ENCODE peak calls at places on chromosomes 6 and 20, in eight cellular contexts. L is H7, B is A549, K is fibroblast of lung, Q is choroid plexus epithelial cell, C is pancreas, M is brain microvascular endothelial cell, Z is SJSA1. I is an unnamed sample.

GRCh38 chr6:18507561-18507960 is 120.4 kb downstream of the RNF144B start:
- DNase-seq in C (no peak), M (no peak), Z (no peak), L (no peak), B (no peak), K (peak), Q (peak), I (no peak)

GRCh38 chr20:10115021-10115420 is 80.2 kb downstream of the ANKEF1 start:
- DNase-seq in L (no peak), Q (peak), C (no peak), Z (peak), M (peak), K (peak), B (no peak), I (no peak)

GRCh38 chr20:2559641-2560040 is 23.3 kb downstream of the TMC2 start:
- DNase-seq in B (no peak), M (no peak), Z (no peak), K (no peak), L (peak), Q (no peak), C (no peak), I (no peak)

GRCh38 chr20:39190666-39191570 is 228.8 kb downstream of the DHX35 start:
- DNase-seq in M (peak), K (no peak), C (no peak), B (peak), L (no peak), Q (no peak), Z (peak), I (no peak)

GRCh38 chr6:106446287-106446885 is 85.9 kb downstream of the CRYBG1 start:
- DNase-seq in K (peak), Z (no peak), Q (peak), B (peak), M (no peak), C (no peak), L (no peak), I (no peak)

GRCh38 chr6:31453259-31453658 is 44.7 kb upstream of the MICB start:
- DNase-seq in Z (no peak), Q (no peak), L (no peak), K (no peak), B (no peak), C (no peak), M (no peak), I (no peak)

GRCh38 chr6:137657351-137657911 is 163.2 kb upstream of the OLIG3 start:
- DNase-seq in B (no peak), Q (no peak), M (no peak), Z (no peak), C (no peak), L (no peak), K (no peak), I (no peak)

GRCh38 chr6:209432-210103 is 82.7 kb upstream of the DUSP22 start:
- DNase-seq in K (no peak), Q (no peak), Z (no peak), B (no peak), L (no peak), C (no peak), M (no peak), I (no peak)

GRCh38 chr20:21505161-21505809 is 8.6 kb downstream of the NKX2-2 start:
- DNase-seq in K (peak), L (peak), B (peak), M (peak), C (no peak), Z (no peak), Q (peak), I (no peak)

DNA sequence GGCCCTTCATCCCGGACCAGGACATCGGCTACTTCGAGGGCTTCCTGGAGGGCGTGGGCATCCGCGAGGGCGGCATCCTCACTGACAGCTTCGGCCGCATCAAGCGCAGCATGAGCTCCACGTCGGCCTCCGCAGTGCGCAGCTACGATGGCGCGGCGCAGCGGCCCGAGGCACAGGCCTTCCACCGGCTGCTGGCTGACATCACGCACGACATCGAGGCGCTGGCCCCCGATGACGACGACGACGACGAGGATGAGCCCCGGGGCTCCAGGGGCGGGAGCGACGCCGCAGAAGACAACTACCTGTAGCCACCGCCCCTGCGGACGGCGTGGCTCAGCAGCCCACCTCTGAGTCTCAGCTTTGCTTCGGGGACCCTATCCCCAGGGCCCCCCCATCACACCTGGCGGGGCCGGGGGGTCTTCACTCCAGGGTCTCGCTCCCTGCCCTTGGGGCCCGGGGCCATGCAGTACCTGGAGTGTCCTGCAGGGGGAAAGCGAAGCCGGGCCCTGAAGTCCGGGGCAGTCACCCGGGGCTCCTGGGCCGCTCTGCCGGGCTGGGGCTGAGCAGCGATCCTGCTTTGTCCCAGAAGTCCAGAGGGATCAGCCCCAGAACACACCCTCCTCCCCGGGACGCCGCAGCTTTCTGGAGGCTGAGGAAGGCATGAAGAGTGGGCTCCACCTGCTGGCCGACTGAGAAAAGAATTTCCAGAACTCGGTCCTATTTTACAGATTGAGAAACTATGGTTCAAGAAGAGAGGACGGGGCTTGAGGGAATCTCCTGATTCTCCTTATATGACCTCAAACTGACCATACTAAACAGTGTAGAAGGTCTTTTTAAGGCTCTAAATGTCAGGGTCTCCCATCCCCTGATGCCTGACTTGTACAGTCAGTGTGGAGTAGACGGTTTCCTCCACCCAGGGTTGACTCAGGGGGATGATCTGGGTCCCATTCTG is 20.8 kb upstream of the HCK start:
- DNase-seq in K (peak), Q (peak), Z (peak), L (peak), B (peak), M (peak), C (peak), I (peak)
- H3K4me3 ChIP-seq in K (no peak), Q (peak), Z (no peak), L (peak), B (peak), M (no peak), C (peak), I (peak)

DNA sequence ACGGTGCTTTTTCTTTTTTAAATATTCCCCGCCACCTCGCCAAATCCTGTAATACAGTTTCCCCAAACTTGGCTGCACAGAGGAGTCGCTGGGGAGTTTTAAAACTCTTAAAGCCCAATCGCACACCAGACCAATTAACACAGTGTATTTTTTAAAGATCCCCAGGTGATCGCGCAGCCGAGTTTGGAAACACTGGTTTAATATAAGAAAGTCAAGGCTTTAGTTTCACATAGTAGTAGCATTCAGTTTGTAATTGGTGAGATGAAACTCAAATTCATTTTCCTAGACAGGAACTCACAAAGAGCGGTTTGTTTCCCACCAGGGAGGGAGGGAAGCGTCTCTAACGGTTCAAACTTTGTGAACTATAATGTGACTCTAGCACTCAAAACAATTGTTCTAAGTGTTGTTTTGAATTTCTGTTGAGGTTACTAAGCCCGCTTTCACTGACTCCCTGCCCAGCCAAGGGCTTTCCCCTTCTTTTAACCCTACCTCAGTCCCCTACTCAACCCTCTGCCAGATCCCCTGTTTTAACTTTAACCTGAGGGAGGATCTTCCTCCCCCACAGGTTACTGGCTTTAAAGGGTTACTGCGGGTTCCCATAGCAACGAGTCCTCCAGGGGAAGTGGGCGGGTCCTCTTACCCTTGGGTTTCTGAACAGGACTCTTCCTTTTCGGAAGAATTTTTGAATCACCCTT is 25.7 kb upstream of the BTBD3 start:
- DNase-seq in M (peak), C (peak), K (peak), L (peak), B (peak), Q (peak), Z (peak), I (no peak)
- H3K4me3 ChIP-seq in M (peak), C (peak), K (peak), L (peak), B (peak), Q (peak), Z (peak), I (peak)

GRCh38 chr6:134517863-134518262 is 200.0 kb upstream of the SGK1 start:
- DNase-seq in C (no peak), Z (no peak), M (no peak), Q (no peak), L (no peak), K (no peak), B (no peak), I (no peak)
- H3K4me3 ChIP-seq in C (no peak), Z (no peak), M (no peak), Q (no peak), L (no peak), K (no peak), B (peak), I (no peak)

GRCh38 chr6:5025911-5026819 is 22.3 kb upstream of the RPP40 start:
- DNase-seq in L (peak), K (peak), B (no peak), Z (no peak), Q (peak), C (peak), M (peak), I (no peak)
- H3K4me3 ChIP-seq in L (peak), K (peak), B (no peak), Z (peak), Q (peak), C (peak), M (peak), I (peak)

GRCh38 chr6:46849361-46849690 is 56.1 kb downstream of the MEP1A start:
- DNase-seq in L (no peak), B (no peak), M (no peak), Z (no peak), K (no peak), Q (no peak), C (no peak), I (no peak)

GRCh38 chr6:46845126-46845525 is 51.9 kb downstream of the MEP1A start:
- DNase-seq in K (no peak), Z (no peak), Q (no peak), L (no peak), B (no peak), C (peak), M (no peak), I (no peak)

GRCh38 chr6:46850781-46851180 is 57.6 kb downstream of the MEP1A start:
- DNase-seq in B (no peak), Q (peak), M (peak), K (no peak), Z (no peak), C (no peak), L (no peak), I (no peak)

DNA sequence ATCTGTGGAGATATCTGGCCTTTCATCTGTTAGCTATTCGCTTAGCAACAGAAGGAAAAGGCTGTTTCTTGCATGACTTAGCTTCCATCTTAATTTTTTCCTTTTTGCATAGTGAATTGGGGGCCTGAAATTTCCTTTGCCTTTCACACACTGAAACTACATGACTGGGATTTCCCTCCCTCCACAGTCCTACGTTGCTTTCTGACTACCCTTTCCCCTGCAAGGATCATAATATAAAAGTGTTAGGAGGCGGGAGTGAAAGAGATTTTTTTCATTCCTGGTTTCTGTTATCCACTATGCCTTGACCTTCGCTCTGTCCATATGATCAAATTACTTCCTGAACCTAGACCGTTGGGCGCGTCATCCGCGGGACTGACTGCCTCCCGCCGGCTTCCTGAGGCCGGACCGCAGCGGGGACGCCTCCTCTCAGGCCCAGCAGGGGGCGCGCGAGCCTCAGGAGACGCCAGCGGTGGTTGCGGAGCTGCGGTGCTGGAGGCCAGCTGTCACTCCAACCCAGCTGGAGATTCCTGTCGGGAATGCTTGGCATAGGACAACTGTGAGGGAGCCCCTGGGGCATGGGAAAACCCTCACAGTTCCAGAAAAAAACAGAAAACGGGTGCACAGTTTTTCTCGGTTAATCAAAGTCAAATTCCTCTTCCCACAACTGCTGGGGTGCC is 55.6 kb downstream of the MEP1A start:
- DNase-seq in M (peak), C (peak), B (peak), L (peak), K (peak), Q (peak), Z (peak), I (peak)
- H3K4me3 ChIP-seq in M (no peak), C (no peak), B (peak), L (no peak), K (no peak), Q (peak), Z (no peak), I (no peak)

DNA sequence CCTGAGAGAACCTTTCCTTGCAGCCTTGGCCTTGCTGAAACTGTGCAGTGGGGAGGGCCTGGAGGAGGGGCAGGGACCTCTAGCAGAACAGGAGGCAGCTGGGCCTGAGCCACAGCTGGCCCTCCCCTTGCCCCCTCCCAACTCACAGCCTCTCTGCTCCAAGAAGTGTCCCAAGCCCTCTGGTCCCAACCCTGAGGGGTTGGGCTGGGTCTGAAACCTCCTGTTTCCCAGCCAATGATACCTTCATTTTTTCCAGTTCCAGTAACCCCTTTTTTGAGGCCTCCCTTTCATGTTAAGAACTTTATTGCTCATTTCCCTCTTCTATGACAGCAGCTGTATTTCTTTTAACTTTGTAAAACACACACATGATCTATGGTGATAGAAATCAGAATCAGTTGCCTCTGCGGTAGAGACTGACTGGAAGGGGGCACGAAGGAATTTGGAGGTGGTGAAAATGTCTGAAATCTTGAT is 17.9 kb upstream of the ARMC12 start:
- DNase-seq in M (no peak), B (no peak), K (peak), Z (no peak), L (peak), Q (peak), C (no peak), I (no peak)
- H3K4me3 ChIP-seq in M (no peak), B (no peak), K (no peak), Z (no peak), L (no peak), Q (no peak), C (no peak), I (no peak)

DNA sequence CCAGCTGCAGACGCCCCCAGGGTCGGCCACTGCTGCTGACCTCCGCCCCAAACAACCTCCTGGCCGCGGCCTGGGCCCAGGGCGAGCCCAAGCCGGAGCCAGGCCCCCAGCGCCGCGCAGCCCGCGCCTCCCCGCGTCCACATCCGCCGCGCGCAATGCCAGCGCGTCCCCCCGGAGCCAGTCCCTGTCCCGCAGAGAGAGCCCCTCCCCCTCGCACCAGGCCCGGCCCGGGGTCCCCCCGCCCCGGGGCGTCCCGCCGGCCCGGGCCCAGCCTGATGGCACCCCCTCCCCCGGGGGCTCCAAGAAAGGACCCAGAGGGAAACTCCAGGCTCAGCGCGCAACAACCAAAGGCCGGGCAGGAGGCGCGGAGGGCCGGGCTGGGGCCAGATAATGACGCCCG is 13.1 kb upstream of the SLC22A7 start:
- DNase-seq in Q (no peak), Z (no peak), C (no peak), L (peak), B (no peak), M (no peak), K (no peak), I (no peak)
- H3K4me3 ChIP-seq in Q (no peak), Z (no peak), C (no peak), L (peak), B (no peak), M (no peak), K (no peak), I (no peak)

GRCh38 chr6:128303870-128304269 is 216.5 kb downstream of the PTPRK start:
- DNase-seq in Z (no peak), L (no peak), Q (peak), K (no peak), B (no peak), C (no peak), M (no peak), I (no peak)
- H3K4me3 ChIP-seq in Z (no peak), L (no peak), Q (no peak), K (no peak), B (no peak), C (no peak), M (no peak), I (no peak)